ENCODE peak calls at places on chromosomes 11 and 22, in four cellular contexts. Q, F, M and O are unnamed samples.

GRCh38 chr11:100824041-100824440 is 137.0 kb downstream of the ARHGAP42 start:
- DNase-seq in Q (no peak), F (no peak), M (no peak), O (no peak)

GRCh38 chr11:83292709-83293435 is 6.7 kb upstream of the CCDC90B start:
- DNase-seq in Q (peak; percentile 61), F (no peak), M (peak; percentile 78), O (peak; percentile 74)

GRCh38 chr11:93196816-93197382 is 892 bp downstream of the SLC36A4 start:
- DNase-seq in Q (no peak), F (no peak), M (peak; percentile 49), O (no peak)

GRCh38 chr11:1308745-1309497 is 511 bp downstream of the TOLLIP start:
- DNase-seq in Q (no peak), F (no peak), M (peak; percentile 20), O (peak; percentile 24)

GRCh38 chr11:36015806-36016205 is 71.9 kb downstream of the LDLRAD3 start:
- DNase-seq in Q (no peak), F (no peak), M (peak; percentile 43), O (no peak)

GRCh38 chr11:87879118-87879517 is 296.1 kb downstream of the RAB38 start:
- DNase-seq in Q (no peak), F (no peak), M (peak; percentile 39), O (peak; percentile 28)

GRCh38 chr11:75946531-75947530 is 131.8 kb downstream of the UVRAG start:
- DNase-seq in Q (peak; percentile 28), F (no peak), M (peak; percentile 62), O (peak; percentile 89)

GRCh38 chr11:2265396-2265795 is 5.0 kb downstream of the ASCL2 start:
- DNase-seq in Q (no peak), F (no peak), M (no peak), O (no peak)

GRCh38 chr22:27062857-27063256 is 405.5 kb downstream of the MIAT start:
- DNase-seq in Q (no peak), F (no peak), M (no peak), O (no peak)

GRCh38 chr22:39313258-39314001 is 6.0 kb downstream of the RPL3 start:
- DNase-seq in Q (no peak), F (no peak), M (no peak), O (no peak)

GRCh38 chr11:112773256-112773655 is 188.0 kb upstream of the NCAM1 start:
- DNase-seq in Q (no peak), F (no peak), M (no peak), O (no peak)

GRCh38 chr22:46010951-46011626 is 34.1 kb upstream of the WNT7B start:
- DNase-seq in Q (no peak), F (no peak), M (no peak), O (no peak)

GRCh38 chr11:117816151-117816741 is 8.3 kb downstream of the FXYD2 start:
- DNase-seq in Q (no peak), F (no peak), M (peak; percentile 58), O (peak; percentile 17)

GRCh38 chr11:76159303-76159937 is 46.9 kb downstream of the WNT11 start:
- DNase-seq in Q (no peak), F (no peak), M (no peak), O (no peak)

GRCh38 chr22:20135265-20135664 is 3.7 kb downstream of the ZDHHC8 start:
- DNase-seq in Q (no peak), F (no peak), M (no peak), O (no peak)

GRCh38 chr11:14773755-14774154 is 118.3 kb downstream of the CYP2R1 start:
- DNase-seq in Q (no peak), F (no peak), M (peak; percentile 5), O (peak; percentile 14)

GRCh38 chr22:33271390-33272161 is 213.4 kb upstream of the SYN3 start:
- DNase-seq in Q (peak; percentile 53), F (no peak), M (peak; percentile 34), O (peak; percentile 3)

GRCh38 chr11:44032304-44033085 is 15.3 kb upstream of the ACCSL start:
- DNase-seq in Q (no peak), F (no peak), M (peak; percentile 92), O (peak; percentile 72)

GRCh38 chr11:26073646-26074045 is 258.3 kb upstream of the ANO3 start:
- DNase-seq in Q (no peak), F (no peak), M (no peak), O (no peak)

GRCh38 chr11:75023446-75024067 is 34.8 kb downstream of the NEU3 start:
- DNase-seq in Q (no peak), F (no peak), M (no peak), O (no peak)

GRCh38 chr11:16262645-16262955 is 93.7 kb downstream of the SOX6 start:
- DNase-seq in Q (no peak), F (no peak), M (no peak), O (no peak)

GRCh38 chr22:43776081-43776670 is 35.9 kb downstream of the EFCAB6 start:
- DNase-seq in Q (no peak), F (no peak), M (no peak), O (no peak)

GRCh38 chr22:43226368-43226979 is 39.5 kb upstream of the TTLL12 start:
- DNase-seq in Q (no peak), F (no peak), M (no peak), O (peak; percentile 5)

GRCh38 chr11:22633354-22633902 is 7.8 kb upstream of the FANCF start:
- DNase-seq in Q (no peak), F (no peak), M (no peak), O (no peak)

GRCh38 chr22:27724706-27725105 is 76.8 kb downstream of the MN1 start:
- DNase-seq in Q (no peak), F (no peak), M (no peak), O (no peak)

GRCh38 chr22:33850724-33851123 is 69.6 kb downstream of the LARGE1 start:
- DNase-seq in Q (no peak), F (no peak), M (no peak), O (no peak)

GRCh38 chr11:72220696-72221363 is 3.7 kb upstream of the INPPL1 start:
- DNase-seq in Q (no peak), F (no peak), M (no peak), O (no peak)

GRCh38 chr11:44848203-44848962 is 102.3 kb downstream of the TP53I11 start:
- DNase-seq in Q (no peak), F (no peak), M (no peak), O (no peak)

GRCh38 chr22:46077669-46078099 is 72.6 kb upstream of the PPARA start:
- DNase-seq in Q (no peak), F (no peak), M (no peak), O (peak; percentile 58)

GRCh38 chr11:68191661-68192579 is 21.2 kb downstream of the KMT5B start:
- DNase-seq in Q (no peak), F (no peak), M (peak; percentile 17), O (no peak)

GRCh38 chr11:122215244-122215992 is 99.4 kb upstream of the BLID start:
- DNase-seq in Q (peak; percentile 52), F (no peak), M (peak; percentile 94), O (peak; percentile 85)

GRCh38 chr11:110838808-110839207 is 126.6 kb upstream of the ARHGAP20 start:
- DNase-seq in Q (no peak), F (no peak), M (no peak), O (no peak)

GRCh38 chr11:19676508-19677379 is 35.9 kb upstream of the NAV2 start:
- DNase-seq in Q (no peak), F (no peak), M (no peak), O (peak; percentile 69)

GRCh38 chr11:65301491-65302329 is 13.0 kb upstream of the CDC42EP2 start:
- DNase-seq in Q (no peak), F (no peak), M (no peak), O (peak; percentile 97)

GRCh38 chr22:20407829-20408228 is 13.9 kb downstream of the ZNF74 start:
- DNase-seq in Q (no peak), F (no peak), M (no peak), O (no peak)

GRCh38 chr11:9562716-9563115 is 10.8 kb upstream of the WEE1 start:
- DNase-seq in Q (no peak), F (no peak), M (no peak), O (no peak)